ENCODE peak calls at places on chromosomes 4 and X, in ten cellular contexts. One of them, this sample, is unnamed.
A peak's percentile ranks its signal among the peaks of the same experiment; 100 is the strongest.

GRCh38 chr4:71229477-71230257 is 109.2 kb upstream of the SLC4A4 start:
- DNase-seq in cardiac muscle cell: peak; percentile 77
- DNase-seq in head of caudate nucleus: peak; percentile 79
- DNase-seq in GM19239: peak; percentile 9
- DNase-seq in endodermal cell: peak; percentile 67
- DNase-seq in ureter: no peak
- DNase-seq in Kasumi-1: peak; percentile 23
- DNase-seq in IMR-90: peak; percentile 81
- DNase-seq in HT1080: peak; percentile 27
- DNase-seq in non-pigmented ciliary epithelial cell: no peak
- DNase-seq in this sample: peak; percentile 36

GRCh38 chr4:87657525-87657924 is 7.4 kb downstream of the DMP1 start:
- DNase-seq in cardiac muscle cell: no peak
- DNase-seq in head of caudate nucleus: no peak
- DNase-seq in GM19239: no peak
- DNase-seq in endodermal cell: no peak
- DNase-seq in ureter: no peak
- DNase-seq in Kasumi-1: no peak
- DNase-seq in IMR-90: peak; percentile 40
- DNase-seq in HT1080: peak; percentile 84
- DNase-seq in non-pigmented ciliary epithelial cell: peak; percentile 41
- DNase-seq in this sample: no peak

GRCh38 chr4:51885371-51885770 is 42.4 kb downstream of the DCUN1D4 start:
- DNase-seq in cardiac muscle cell: peak; percentile 50
- DNase-seq in head of caudate nucleus: peak; percentile 17
- DNase-seq in GM19239: no peak
- DNase-seq in endodermal cell: peak; percentile 73
- DNase-seq in ureter: no peak
- DNase-seq in Kasumi-1: peak; percentile 96
- DNase-seq in IMR-90: peak; percentile 28
- DNase-seq in HT1080: peak; percentile 48
- DNase-seq in non-pigmented ciliary epithelial cell: no peak
- DNase-seq in this sample: peak; percentile 49

GRCh38 chr4:6420972-6421371 is 51.4 kb downstream of the PPP2R2C start:
- DNase-seq in cardiac muscle cell: no peak
- DNase-seq in head of caudate nucleus: no peak
- DNase-seq in GM19239: no peak
- DNase-seq in endodermal cell: peak; percentile 62
- DNase-seq in ureter: no peak
- DNase-seq in Kasumi-1: no peak
- DNase-seq in IMR-90: no peak
- DNase-seq in HT1080: no peak
- DNase-seq in non-pigmented ciliary epithelial cell: no peak
- DNase-seq in this sample: no peak

GRCh38 chrX:48487362-48487785 is 11.4 kb downstream of the FTSJ1 start:
- DNase-seq in cardiac muscle cell: no peak
- DNase-seq in head of caudate nucleus: no peak
- DNase-seq in GM19239: no peak
- DNase-seq in endodermal cell: no peak
- DNase-seq in ureter: no peak
- DNase-seq in Kasumi-1: no peak
- DNase-seq in IMR-90: peak; percentile 89
- DNase-seq in HT1080: peak; percentile 97
- DNase-seq in non-pigmented ciliary epithelial cell: peak; percentile 97
- DNase-seq in this sample: no peak

GRCh38 chrX:46573331-46573895 is at the start of gene CHST7:
- DNase-seq in cardiac muscle cell: peak; percentile 79
- DNase-seq in head of caudate nucleus: peak; percentile 44
- DNase-seq in GM19239: no peak
- DNase-seq in endodermal cell: peak; percentile 85
- DNase-seq in ureter: peak; percentile 55
- DNase-seq in Kasumi-1: peak; percentile 67
- DNase-seq in IMR-90: peak; percentile 52
- DNase-seq in HT1080: no peak
- DNase-seq in non-pigmented ciliary epithelial cell: no peak
- DNase-seq in this sample: peak; percentile 78

GRCh38 chrX:119802546-119802945 is 11.1 kb upstream of the RPL39 start:
- DNase-seq in cardiac muscle cell: no peak
- DNase-seq in head of caudate nucleus: no peak
- DNase-seq in GM19239: no peak
- DNase-seq in endodermal cell: no peak
- DNase-seq in ureter: no peak
- DNase-seq in Kasumi-1: no peak
- DNase-seq in IMR-90: no peak
- DNase-seq in HT1080: no peak
- DNase-seq in non-pigmented ciliary epithelial cell: no peak
- DNase-seq in this sample: no peak

GRCh38 chr4:112704991-112705845 is 68.3 kb downstream of the LARP7 start:
- DNase-seq in cardiac muscle cell: peak; percentile 87
- DNase-seq in head of caudate nucleus: peak; percentile 25
- DNase-seq in GM19239: peak; percentile 12
- DNase-seq in endodermal cell: peak; percentile 70
- DNase-seq in ureter: no peak
- DNase-seq in Kasumi-1: no peak
- DNase-seq in IMR-90: peak; percentile 58
- DNase-seq in HT1080: peak; percentile 48
- DNase-seq in non-pigmented ciliary epithelial cell: peak; percentile 14
- DNase-seq in this sample: peak; percentile 51

GRCh38 chr4:1011022-1011694 is at the start of gene FGFRL1:
- DNase-seq in cardiac muscle cell: peak; percentile 97
- DNase-seq in head of caudate nucleus: peak; percentile 82
- DNase-seq in GM19239: peak; percentile 99
- DNase-seq in endodermal cell: peak; percentile 96
- DNase-seq in ureter: peak; percentile 93
- DNase-seq in Kasumi-1: peak; percentile 83
- DNase-seq in IMR-90: peak; percentile 77
- DNase-seq in HT1080: peak; percentile 51
- DNase-seq in non-pigmented ciliary epithelial cell: no peak
- DNase-seq in this sample: peak; percentile 90

GRCh38 chr4:2256781-2257191 is 5.1 kb downstream of the MXD4 start:
- DNase-seq in cardiac muscle cell: no peak
- DNase-seq in head of caudate nucleus: peak; percentile 17
- DNase-seq in GM19239: no peak
- DNase-seq in endodermal cell: peak; percentile 44
- DNase-seq in ureter: peak; percentile 55
- DNase-seq in Kasumi-1: no peak
- DNase-seq in IMR-90: no peak
- DNase-seq in HT1080: no peak
- DNase-seq in non-pigmented ciliary epithelial cell: no peak
- DNase-seq in this sample: no peak

This sample was measured in H9.